ENCODE peak calls at places on chromosomes 13 and 19, in eight cellular contexts. B is GM13977; J is upper lobe of right lung; U is heart left ventricle; X is cardiac muscle cell; P is CD8-positive, alpha-beta T cell; Z is neural progenitor cell; M is AG09309. L is an unnamed sample.
A peak's percentile ranks its signal among the peaks of the same experiment; 100 is the strongest.

GRCh38 chr13:41973247-41973741 is 12.4 kb upstream of the VWA8 start:
- DNase-seq in B (no peak), J (no peak), U (peak; percentile 33), X (no peak), P (no peak), Z (peak; percentile 44), M (no peak), L (no peak)

GRCh38 chr13:45331981-45332830 is 8.8 kb downstream of the TPT1 start:
- DNase-seq in B (no peak), J (no peak), U (peak; percentile 54), X (no peak), P (no peak), Z (no peak), M (peak; percentile 95), L (no peak)

GRCh38 chr13:73141292-73141771 is 82.5 kb downstream of the KLF5 start:
- DNase-seq in B (no peak), J (no peak), U (no peak), X (peak; percentile 16), P (no peak), Z (peak; percentile 13), M (no peak), L (no peak)

GRCh38 chr13:44436589-44437337 is 63.1 kb downstream of the SERP2 start:
- DNase-seq in B (peak; percentile 45), J (peak; percentile 96), U (peak; percentile 96), X (peak; percentile 96), P (peak; percentile 47), Z (peak; percentile 97), M (peak; percentile 65), L (peak; percentile 88)

GRCh38 chr19:6076675-6077463 is 33.4 kb downstream of the RFX2 start:
- DNase-seq in B (no peak), J (no peak), U (no peak), X (no peak), P (no peak), Z (no peak), M (peak; percentile 94), L (no peak)

GRCh38 chr19:51143486-51143885 is 1.4 kb downstream of the SIGLEC7 start:
- DNase-seq in B (no peak), J (no peak), U (no peak), X (no peak), P (no peak), Z (no peak), M (no peak), L (no peak)

GRCh38 chr13:41267106-41267505 is 3.7 kb upstream of the MTRF1 start:
- DNase-seq in B (no peak), J (no peak), U (no peak), X (no peak), P (no peak), Z (no peak), M (no peak), L (no peak)

GRCh38 chr13:42377640-42378382 is 105.9 kb downstream of the AKAP11 start:
- DNase-seq in B (peak; percentile 41), J (no peak), U (no peak), X (no peak), P (no peak), Z (no peak), M (no peak), L (no peak)

GRCh38 chr19:4660181-4660791 is 9.9 kb downstream of the MYDGF start:
- DNase-seq in B (no peak), J (no peak), U (peak; percentile 43), X (peak; percentile 41), P (no peak), Z (peak; percentile 58), M (no peak), L (no peak)

GRCh38 chr19:2058570-2059421 is 7.8 kb upstream of the MKNK2 start:
- DNase-seq in B (no peak), J (no peak), U (no peak), X (no peak), P (no peak), Z (no peak), M (no peak), L (no peak)

GRCh38 chr13:52787212-52787611 is 47.6 kb upstream of the CNMD start:
- DNase-seq in B (no peak), J (no peak), U (no peak), X (no peak), P (no peak), Z (no peak), M (no peak), L (no peak)

GRCh38 chr13:110409581-110409992 is 102.5 kb downstream of the COL4A2 start:
- DNase-seq in B (no peak), J (no peak), U (peak; percentile 72), X (no peak), P (no peak), Z (no peak), M (no peak), L (no peak)

GRCh38 chr19:4744451-4745170 is 21.0 kb upstream of the DPP9 start:
- DNase-seq in B (no peak), J (no peak), U (peak; percentile 61), X (no peak), P (no peak), Z (no peak), M (peak; percentile 78), L (no peak)

GRCh38 chr13:38979891-38980627 is 10.6 kb downstream of the STOML3 start:
- DNase-seq in B (no peak), J (no peak), U (peak; percentile 59), X (peak; percentile 8), P (no peak), Z (peak; percentile 89), M (no peak), L (no peak)

GRCh38 chr13:32426981-32427851 is 714 bp downstream of the N4BP2L1 start:
- DNase-seq in B (peak; percentile 56), J (peak; percentile 84), U (peak; percentile 44), X (peak; percentile 51), P (peak; percentile 65), Z (peak; percentile 74), M (no peak), L (no peak)

GRCh38 chr19:16626796-16627193 is 1.2 kb downstream of the MED26 start:
- DNase-seq in B (no peak), J (no peak), U (no peak), X (no peak), P (no peak), Z (peak; percentile 21), M (no peak), L (no peak)

GRCh38 chr19:4795400-4795799 is 3.9 kb downstream of the FEM1A start:
- DNase-seq in B (no peak), J (no peak), U (no peak), X (no peak), P (no peak), Z (no peak), M (no peak), L (no peak)

GRCh38 chr19:38875656-38876345 is 2.3 kb downstream of the RINL start:
- DNase-seq in B (no peak), J (no peak), U (no peak), X (no peak), P (no peak), Z (no peak), M (no peak), L (no peak)

GRCh38 chr19:51489113-51489512 is 10.8 kb downstream of the CEACAM18 start:
- DNase-seq in B (no peak), J (no peak), U (no peak), X (no peak), P (no peak), Z (no peak), M (no peak), L (no peak)

GRCh38 chr19:23440791-23441190 is 45.5 kb upstream of the ZNF91 start:
- DNase-seq in B (no peak), J (no peak), U (no peak), X (no peak), P (no peak), Z (no peak), M (no peak), L (no peak)
- TF ChIP-seq CTCF in B (peak; percentile 20), J (peak; percentile 27), U (no peak), X (peak; percentile 27), P (no peak), Z (peak; percentile 29), M (peak; percentile 42), L (no peak)

DNA sequence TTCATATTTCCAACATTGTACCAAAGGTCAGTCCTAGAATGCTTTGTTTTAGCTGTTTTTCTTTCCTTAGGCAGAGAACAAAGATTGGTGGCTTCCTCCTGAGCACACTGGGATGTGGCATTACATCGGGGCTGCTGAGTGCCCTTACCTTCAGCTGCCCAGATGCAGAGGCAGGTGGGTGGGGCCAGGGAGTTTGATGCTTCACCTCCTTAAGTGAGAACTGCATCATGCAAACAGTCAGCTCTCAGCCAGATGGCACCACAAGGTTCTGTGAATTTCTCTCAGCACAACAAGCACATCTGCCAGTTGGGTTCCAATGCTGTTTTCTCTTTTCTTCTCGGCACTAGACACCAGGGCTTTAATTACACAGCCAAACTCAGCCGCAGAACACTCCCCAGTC is 87.4 kb upstream of the UBL3 start:
- DNase-seq in B (no peak), J (no peak), U (no peak), X (no peak), P (peak; percentile 54), Z (no peak), M (no peak), L (no peak)
- TF ChIP-seq CTCF in B (no peak), J (no peak), U (no peak), X (no peak), P (no peak), Z (no peak), M (peak; percentile 5), L (no peak)

DNA sequence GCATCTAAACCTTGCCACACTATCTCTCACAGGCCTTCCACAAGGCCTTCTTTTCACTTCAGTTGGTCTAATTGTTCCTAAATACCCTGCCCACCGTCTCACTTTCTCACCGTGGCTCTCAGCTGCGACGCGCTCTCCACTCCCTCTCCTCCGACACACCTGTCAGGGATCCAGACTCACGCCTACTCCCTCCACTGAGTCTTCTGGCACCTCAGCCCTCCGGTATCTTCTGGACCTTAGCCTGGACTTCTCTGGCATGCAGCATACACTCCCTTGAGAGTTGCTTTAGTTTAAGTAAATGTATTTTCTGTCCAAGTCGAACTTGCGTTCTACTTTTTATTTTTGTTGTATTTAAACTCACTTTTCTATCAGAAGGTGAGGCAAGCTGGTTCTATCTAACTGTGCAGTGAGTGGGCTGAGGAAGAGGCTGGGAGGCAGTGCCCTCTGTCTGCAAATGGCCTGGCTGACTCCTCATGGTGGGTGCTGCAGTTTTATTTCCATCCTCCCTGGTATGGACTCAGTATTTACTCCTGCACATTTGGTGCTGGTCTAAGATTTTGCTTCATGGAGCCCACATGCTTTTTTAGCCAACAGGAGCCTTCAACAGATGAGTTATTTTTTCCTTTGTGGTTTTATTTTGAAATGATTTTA is 28.5 kb upstream of the ARGLU1 start:
- DNase-seq in B (no peak), J (no peak), U (no peak), X (no peak), P (no peak), Z (no peak), M (no peak), L (no peak)
- TF ChIP-seq CTCF in B (no peak), J (no peak), U (no peak), X (peak; percentile 5), P (no peak), Z (no peak), M (no peak), L (no peak)

DNA sequence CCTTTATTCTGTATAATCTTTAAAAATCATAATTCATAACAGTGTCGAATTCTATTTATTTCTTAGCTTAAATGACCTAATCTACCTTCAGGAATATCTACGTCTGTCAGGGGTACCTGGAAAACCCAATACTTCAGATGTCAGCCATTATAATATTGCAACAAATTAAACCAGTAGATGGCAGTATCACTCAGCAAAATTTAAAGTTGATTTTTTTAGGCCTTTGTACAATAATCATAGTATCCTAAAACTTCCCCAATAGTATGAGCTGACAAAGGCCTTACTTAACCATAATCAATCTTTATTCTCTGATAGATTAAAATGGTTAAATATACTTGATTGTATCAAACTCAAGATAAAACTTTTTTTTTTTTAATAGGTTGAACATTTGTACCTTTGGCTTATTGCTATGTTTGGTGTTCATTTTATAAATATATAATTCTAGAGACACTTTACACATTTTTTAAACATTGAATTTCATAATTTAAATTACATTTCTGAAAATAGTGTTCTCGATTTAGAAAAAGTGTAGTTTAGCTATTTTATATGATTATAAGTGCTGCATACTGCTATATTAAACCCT is 830.2 kb upstream of the SPRY2 start:
- DNase-seq in B (no peak), J (no peak), U (no peak), X (peak; percentile 21), P (no peak), Z (peak; percentile 18), M (no peak), L (no peak)
- TF ChIP-seq CTCF in B (peak; percentile 46), J (peak; percentile 45), U (peak; percentile 44), X (peak; percentile 49), P (no peak), Z (peak; percentile 78), M (peak; percentile 32), L (no peak)

L was measured in omental fat pad.